ENCODE peak calls at places on chromosomes 6 and 20, in ten cellular contexts. One of them, this sample, is unnamed. For H3K9me3, the result is how much of the 10 kb centered on the place peaks cover.

GRCh38 chr20:22616551-22616950 is 32.2 kb upstream of the FOXA2 start:
- DNase-seq in SJSA1: no peak
- DNase-seq in MM.1S: no peak
- DNase-seq in CD8-positive, alpha-beta T cell: no peak
- DNase-seq in right lobe of liver: no peak
- DNase-seq in ovary: no peak
- DNase-seq in lower lobe of right lung: no peak
- DNase-seq in stomach: no peak
- DNase-seq in CD4-positive, alpha-beta T cell: no peak
- DNase-seq in upper lobe of right lung: no peak
- DNase-seq in this sample: no peak

GRCh38 chr20:44633872-44634600 is 17.5 kb downstream of the ADA start:
- DNase-seq in right lobe of liver: no peak
- DNase-seq in lower lobe of right lung: no peak
- DNase-seq in CD8-positive, alpha-beta T cell: no peak
- DNase-seq in stomach: peak
- DNase-seq in SJSA1: no peak
- DNase-seq in upper lobe of right lung: no peak
- DNase-seq in CD4-positive, alpha-beta T cell: no peak
- DNase-seq in MM.1S: no peak
- DNase-seq in ovary: no peak
- DNase-seq in this sample: no peak

GRCh38 chr20:63597651-63598478 is 23.8 kb upstream of the HELZ2 start:
- DNase-seq in right lobe of liver: peak
- DNase-seq in lower lobe of right lung: no peak
- DNase-seq in CD4-positive, alpha-beta T cell: no peak
- DNase-seq in upper lobe of right lung: no peak
- DNase-seq in SJSA1: no peak
- DNase-seq in CD8-positive, alpha-beta T cell: no peak
- DNase-seq in MM.1S: no peak
- DNase-seq in stomach: no peak
- DNase-seq in ovary: no peak
- DNase-seq in this sample: no peak

GRCh38 chr6:159809149-159809548 is 9.1 kb downstream of the PNLDC1 start:
- DNase-seq in ovary: no peak
- DNase-seq in MM.1S: peak
- DNase-seq in CD8-positive, alpha-beta T cell: no peak
- DNase-seq in SJSA1: no peak
- DNase-seq in stomach: no peak
- DNase-seq in CD4-positive, alpha-beta T cell: no peak
- DNase-seq in right lobe of liver: no peak
- DNase-seq in lower lobe of right lung: no peak
- DNase-seq in upper lobe of right lung: no peak
- DNase-seq in this sample: no peak

GRCh38 chr6:137417411-137417810 is 76.8 kb downstream of the OLIG3 start:
- DNase-seq in right lobe of liver: no peak
- DNase-seq in CD4-positive, alpha-beta T cell: no peak
- DNase-seq in SJSA1: no peak
- DNase-seq in upper lobe of right lung: no peak
- DNase-seq in stomach: no peak
- DNase-seq in CD8-positive, alpha-beta T cell: no peak
- DNase-seq in MM.1S: no peak
- DNase-seq in lower lobe of right lung: no peak
- DNase-seq in ovary: no peak
- DNase-seq in this sample: no peak

GRCh38 chr20:373171-373890 is 7.2 kb upstream of the TRIB3 start:
- DNase-seq in CD8-positive, alpha-beta T cell: no peak
- DNase-seq in CD4-positive, alpha-beta T cell: no peak
- DNase-seq in stomach: no peak
- DNase-seq in lower lobe of right lung: peak
- DNase-seq in upper lobe of right lung: no peak
- DNase-seq in ovary: no peak
- DNase-seq in MM.1S: no peak
- DNase-seq in SJSA1: peak
- DNase-seq in right lobe of liver: peak
- DNase-seq in this sample: no peak

GRCh38 chr6:85403331-85404015 is 46.4 kb upstream of the NT5E start:
- DNase-seq in stomach: no peak
- DNase-seq in upper lobe of right lung: no peak
- DNase-seq in right lobe of liver: no peak
- DNase-seq in SJSA1: peak
- DNase-seq in lower lobe of right lung: no peak
- DNase-seq in CD8-positive, alpha-beta T cell: no peak
- DNase-seq in CD4-positive, alpha-beta T cell: no peak
- DNase-seq in ovary: no peak
- DNase-seq in MM.1S: peak
- DNase-seq in this sample: no peak

GRCh38 chr20:45114465-45115385 is at the start of gene WFDC5:
- DNase-seq in CD8-positive, alpha-beta T cell: no peak
- DNase-seq in CD4-positive, alpha-beta T cell: no peak
- DNase-seq in lower lobe of right lung: no peak
- DNase-seq in MM.1S: peak
- DNase-seq in right lobe of liver: no peak
- DNase-seq in upper lobe of right lung: no peak
- DNase-seq in ovary: no peak
- DNase-seq in SJSA1: peak
- DNase-seq in stomach: no peak
- DNase-seq in this sample: no peak

GRCh38 chr6:81929828-81930227 is 177.3 kb upstream of the TENT5A start:
- DNase-seq in ovary: no peak
- DNase-seq in stomach: no peak
- DNase-seq in right lobe of liver: no peak
- DNase-seq in CD8-positive, alpha-beta T cell: no peak
- DNase-seq in SJSA1: no peak
- DNase-seq in lower lobe of right lung: no peak
- DNase-seq in CD4-positive, alpha-beta T cell: no peak
- DNase-seq in MM.1S: no peak
- DNase-seq in upper lobe of right lung: no peak
- DNase-seq in this sample: no peak

GRCh38 chr20:53852025-53852424 is 218.4 kb downstream of the BCAS1 start:
- DNase-seq in stomach: no peak
- DNase-seq in CD4-positive, alpha-beta T cell: no peak
- DNase-seq in SJSA1: no peak
- DNase-seq in ovary: no peak
- DNase-seq in CD8-positive, alpha-beta T cell: no peak
- DNase-seq in right lobe of liver: no peak
- DNase-seq in MM.1S: no peak
- DNase-seq in upper lobe of right lung: no peak
- DNase-seq in lower lobe of right lung: no peak
- DNase-seq in this sample: no peak
- H3K9me3 ChIP-seq in stomach: under half
- H3K9me3 ChIP-seq in CD4-positive, alpha-beta T cell: under half
- H3K9me3 ChIP-seq in SJSA1: under half
- H3K9me3 ChIP-seq in ovary: under half
- H3K9me3 ChIP-seq in CD8-positive, alpha-beta T cell: under half
- H3K9me3 ChIP-seq in right lobe of liver: under half
- H3K9me3 ChIP-seq in MM.1S: under half
- H3K9me3 ChIP-seq in upper lobe of right lung: under half
- H3K9me3 ChIP-seq in lower lobe of right lung: under half
- H3K9me3 ChIP-seq in this sample: under half

GRCh38 chr20:59439243-59439642 is 138.8 kb downstream of the EDN3 start:
- DNase-seq in stomach: no peak
- DNase-seq in CD8-positive, alpha-beta T cell: no peak
- DNase-seq in lower lobe of right lung: no peak
- DNase-seq in CD4-positive, alpha-beta T cell: no peak
- DNase-seq in MM.1S: no peak
- DNase-seq in right lobe of liver: no peak
- DNase-seq in upper lobe of right lung: no peak
- DNase-seq in SJSA1: no peak
- DNase-seq in ovary: no peak
- DNase-seq in this sample: no peak

GRCh38 chr20:59443558-59443957 is 143.1 kb downstream of the EDN3 start:
- DNase-seq in stomach: no peak
- DNase-seq in right lobe of liver: no peak
- DNase-seq in SJSA1: no peak
- DNase-seq in CD4-positive, alpha-beta T cell: no peak
- DNase-seq in CD8-positive, alpha-beta T cell: no peak
- DNase-seq in upper lobe of right lung: no peak
- DNase-seq in MM.1S: no peak
- DNase-seq in lower lobe of right lung: no peak
- DNase-seq in ovary: no peak
- DNase-seq in this sample: no peak

GRCh38 chr20:59438201-59438600 is 137.8 kb downstream of the EDN3 start:
- DNase-seq in CD8-positive, alpha-beta T cell: no peak
- DNase-seq in upper lobe of right lung: no peak
- DNase-seq in CD4-positive, alpha-beta T cell: no peak
- DNase-seq in ovary: no peak
- DNase-seq in SJSA1: no peak
- DNase-seq in stomach: no peak
- DNase-seq in MM.1S: no peak
- DNase-seq in lower lobe of right lung: no peak
- DNase-seq in right lobe of liver: no peak
- DNase-seq in this sample: no peak

GRCh38 chr20:59441306-59441705 is 140.9 kb downstream of the EDN3 start:
- DNase-seq in stomach: no peak
- DNase-seq in CD4-positive, alpha-beta T cell: no peak
- DNase-seq in ovary: no peak
- DNase-seq in CD8-positive, alpha-beta T cell: no peak
- DNase-seq in upper lobe of right lung: no peak
- DNase-seq in SJSA1: no peak
- DNase-seq in MM.1S: no peak
- DNase-seq in right lobe of liver: no peak
- DNase-seq in lower lobe of right lung: no peak
- DNase-seq in this sample: no peak

DNA sequence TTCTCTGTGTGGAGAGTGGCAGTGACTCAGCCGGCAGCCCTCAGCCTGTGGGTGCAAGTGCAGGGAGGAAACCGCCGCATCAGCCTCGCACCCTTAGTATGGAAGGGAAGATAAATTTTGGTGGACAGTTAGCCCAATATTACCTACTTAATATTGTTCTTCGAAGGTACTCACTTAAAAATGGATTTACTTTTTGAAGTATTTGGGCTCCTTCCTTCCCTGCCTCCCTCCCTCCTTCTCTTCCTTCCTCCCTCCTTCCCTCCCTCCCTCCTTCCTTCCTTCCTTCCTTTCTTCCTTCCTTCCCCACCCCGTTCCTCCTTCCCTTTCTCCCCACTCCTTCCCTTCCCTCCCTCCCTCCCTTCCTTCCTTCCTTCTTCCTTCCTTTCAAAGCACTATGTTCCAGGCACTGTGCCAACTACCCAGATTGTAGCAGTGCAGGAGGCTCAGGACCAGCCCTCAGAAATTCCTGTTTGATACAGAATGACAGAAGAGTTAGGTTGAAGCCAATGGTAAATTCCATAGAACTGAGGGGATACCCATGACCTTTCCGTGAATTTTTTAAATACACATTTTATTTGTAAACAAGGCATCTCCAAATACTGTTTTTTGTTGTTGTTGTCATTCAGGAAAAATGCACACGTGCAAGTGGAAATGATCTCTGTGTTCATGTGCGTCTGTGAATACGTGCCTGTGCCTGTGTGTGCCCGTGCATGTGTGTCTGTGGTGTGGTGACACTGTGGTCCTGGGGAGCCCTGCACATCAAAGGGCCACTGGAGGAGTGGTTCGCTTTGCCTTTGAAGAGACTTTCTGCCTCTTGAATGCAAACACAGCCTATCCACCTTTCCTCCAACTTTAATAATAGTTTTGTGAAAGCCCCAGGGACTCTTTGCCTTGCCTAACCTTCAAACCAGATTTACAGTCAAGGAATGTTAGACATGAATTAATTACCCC is 141.7 kb downstream of the EDN3 start:
- DNase-seq in upper lobe of right lung: no peak
- DNase-seq in ovary: no peak
- DNase-seq in SJSA1: no peak
- DNase-seq in CD4-positive, alpha-beta T cell: no peak
- DNase-seq in MM.1S: no peak
- DNase-seq in stomach: no peak
- DNase-seq in lower lobe of right lung: no peak
- DNase-seq in CD8-positive, alpha-beta T cell: no peak
- DNase-seq in right lobe of liver: no peak
- DNase-seq in this sample: no peak
- H3K9me3 ChIP-seq in upper lobe of right lung: under half
- H3K9me3 ChIP-seq in ovary: under half
- H3K9me3 ChIP-seq in SJSA1: under half
- H3K9me3 ChIP-seq in CD4-positive, alpha-beta T cell: under half
- H3K9me3 ChIP-seq in MM.1S: under half
- H3K9me3 ChIP-seq in stomach: under half
- H3K9me3 ChIP-seq in lower lobe of right lung: under half
- H3K9me3 ChIP-seq in CD8-positive, alpha-beta T cell: under half
- H3K9me3 ChIP-seq in right lobe of liver: under half
- H3K9me3 ChIP-seq in this sample: under half

GRCh38 chr6:167671977-167672687 is 154.6 kb upstream of the AFDN start:
- DNase-seq in MM.1S: no peak
- DNase-seq in upper lobe of right lung: no peak
- DNase-seq in lower lobe of right lung: no peak
- DNase-seq in SJSA1: no peak
- DNase-seq in stomach: no peak
- DNase-seq in ovary: no peak
- DNase-seq in right lobe of liver: no peak
- DNase-seq in CD8-positive, alpha-beta T cell: no peak
- DNase-seq in CD4-positive, alpha-beta T cell: no peak
- DNase-seq in this sample: no peak
- H3K9me3 ChIP-seq in MM.1S: under half
- H3K9me3 ChIP-seq in upper lobe of right lung: under half
- H3K9me3 ChIP-seq in lower lobe of right lung: under half
- H3K9me3 ChIP-seq in SJSA1: under half
- H3K9me3 ChIP-seq in stomach: under half
- H3K9me3 ChIP-seq in ovary: under half
- H3K9me3 ChIP-seq in right lobe of liver: under half
- H3K9me3 ChIP-seq in CD8-positive, alpha-beta T cell: under half
- H3K9me3 ChIP-seq in CD4-positive, alpha-beta T cell: under half
- H3K9me3 ChIP-seq in this sample: under half

DNA sequence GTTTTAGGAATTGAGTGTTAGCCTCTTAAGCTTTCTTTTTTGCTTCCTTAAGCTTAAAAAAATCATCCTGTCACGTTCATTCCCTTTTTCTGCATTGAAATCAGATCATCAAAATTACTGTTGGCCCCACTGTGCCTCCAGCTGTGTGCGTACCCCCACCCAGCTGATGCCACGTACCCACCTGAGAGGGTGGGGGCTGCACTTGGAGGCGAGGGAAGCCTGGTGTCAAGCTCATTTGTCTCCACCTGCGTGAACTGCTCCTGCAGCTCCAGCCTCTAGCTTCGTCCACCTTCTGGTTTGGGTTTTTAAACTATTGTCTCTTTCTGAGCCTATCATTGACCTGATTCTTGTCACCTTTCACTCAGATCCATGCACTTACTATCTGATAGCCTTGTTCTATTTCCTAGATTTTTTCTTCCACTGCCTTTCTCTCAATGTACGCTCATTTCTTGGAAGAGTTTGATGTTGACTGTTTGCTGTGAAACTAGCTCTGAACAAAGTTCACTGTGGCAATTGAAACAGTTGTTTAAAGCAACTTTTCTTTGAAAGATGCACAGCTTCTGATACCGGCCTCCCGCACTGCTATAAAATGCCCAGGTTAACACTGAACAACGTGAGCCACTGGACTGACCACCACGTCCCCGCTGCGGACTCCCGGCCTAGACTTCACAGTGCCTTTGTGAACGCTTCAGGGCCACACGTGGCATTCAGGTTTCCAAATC is 30.0 kb upstream of the IRF4 start:
- DNase-seq in lower lobe of right lung: no peak
- DNase-seq in upper lobe of right lung: no peak
- DNase-seq in ovary: no peak
- DNase-seq in SJSA1: no peak
- DNase-seq in CD4-positive, alpha-beta T cell: no peak
- DNase-seq in right lobe of liver: no peak
- DNase-seq in MM.1S: no peak
- DNase-seq in stomach: no peak
- DNase-seq in CD8-positive, alpha-beta T cell: no peak
- DNase-seq in this sample: no peak
- H3K9me3 ChIP-seq in lower lobe of right lung: under half
- H3K9me3 ChIP-seq in upper lobe of right lung: under half
- H3K9me3 ChIP-seq in ovary: under half
- H3K9me3 ChIP-seq in SJSA1: under half
- H3K9me3 ChIP-seq in CD4-positive, alpha-beta T cell: under half
- H3K9me3 ChIP-seq in right lobe of liver: under half
- H3K9me3 ChIP-seq in MM.1S: under half
- H3K9me3 ChIP-seq in stomach: under half
- H3K9me3 ChIP-seq in CD8-positive, alpha-beta T cell: under half
- H3K9me3 ChIP-seq in this sample: under half

GRCh38 chr6:32192608-32193039 is at the start of gene GPSM3:
- DNase-seq in stomach: peak
- DNase-seq in MM.1S: peak
- DNase-seq in ovary: no peak
- DNase-seq in CD4-positive, alpha-beta T cell: peak
- DNase-seq in CD8-positive, alpha-beta T cell: peak
- DNase-seq in lower lobe of right lung: peak
- DNase-seq in SJSA1: peak
- DNase-seq in upper lobe of right lung: peak
- DNase-seq in right lobe of liver: peak
- DNase-seq in this sample: peak
- H3K9me3 ChIP-seq in stomach: under half
- H3K9me3 ChIP-seq in MM.1S: under half
- H3K9me3 ChIP-seq in ovary: under half
- H3K9me3 ChIP-seq in CD4-positive, alpha-beta T cell: under half
- H3K9me3 ChIP-seq in CD8-positive, alpha-beta T cell: under half
- H3K9me3 ChIP-seq in lower lobe of right lung: under half
- H3K9me3 ChIP-seq in SJSA1: under half
- H3K9me3 ChIP-seq in upper lobe of right lung: under half
- H3K9me3 ChIP-seq in right lobe of liver: under half
- H3K9me3 ChIP-seq in this sample: under half

This sample was measured in T-helper 17 cell.